ENCODE peak calls at places on chromosomes 3 and 15, in ten cellular contexts. W, X, N, O, I, Z, L, Y, S and B are unnamed samples.

GRCh38 chr3:171157286-171157685 is 130.8 kb upstream of the SLC2A2 start:
- DNase-seq in N (no peak), W (no peak), L (no peak), I (peak), Y (no peak), X (no peak), S (peak), Z (peak), O (peak), B (no peak)

GRCh38 chr3:144590854-144591253 is 619.2 kb downstream of the DIPK2A start:
- DNase-seq in I (no peak), L (peak), N (no peak), Z (no peak), S (no peak), Y (peak), X (peak), W (no peak), O (no peak), B (no peak)

GRCh38 chr3:156691920-156692319 is 17.5 kb downstream of the TIPARP start:
- DNase-seq in W (no peak), I (no peak), Y (peak), L (peak), S (no peak), N (no peak), Z (no peak), X (no peak), O (no peak), B (no peak)

GRCh38 chr3:175266993-175267960 is 408.1 kb downstream of the NAALADL2 start:
- DNase-seq in S (no peak), W (no peak), Z (no peak), I (no peak), L (peak), Y (peak), N (no peak), X (no peak), O (no peak), B (no peak)

GRCh38 chr15:73983773-73984172 is 8.3 kb downstream of the STOML1 start:
- DNase-seq in Y (no peak), W (no peak), X (no peak), O (no peak), S (no peak), I (no peak), N (no peak), L (no peak), Z (no peak), B (no peak)

GRCh38 chr15:70469651-70470555 is 293.5 kb downstream of the UACA start:
- DNase-seq in O (no peak), Y (no peak), N (no peak), W (no peak), Z (no peak), L (no peak), I (no peak), X (no peak), S (peak), B (no peak)

GRCh38 chr15:35127717-35128116 is 42.6 kb upstream of the NANOGP8 start:
- DNase-seq in N (no peak), W (no peak), L (no peak), I (no peak), Y (no peak), O (no peak), S (no peak), X (no peak), Z (no peak), B (no peak)

GRCh38 chr3:187750041-187750512 is 4.8 kb upstream of the BCL6 start:
- DNase-seq in X (no peak), O (no peak), I (peak), L (no peak), W (no peak), S (peak), Z (no peak), N (peak), Y (peak), B (no peak)

GRCh38 chr3:127206611-127207516 is 13.9 kb downstream of the PRR23E start:
- DNase-seq in W (no peak), I (no peak), O (no peak), N (no peak), L (no peak), X (no peak), S (no peak), Z (no peak), Y (no peak), B (no peak)

GRCh38 chr15:49247556-49248102 is 77.6 kb downstream of the GALK2 start:
- DNase-seq in O (no peak), N (no peak), I (no peak), S (no peak), L (peak), W (no peak), X (no peak), Y (no peak), Z (no peak), B (no peak)

GRCh38 chr15:50064674-50065073 is 54.4 kb downstream of the ATP8B4 start:
- DNase-seq in Y (no peak), L (no peak), W (no peak), Z (no peak), N (no peak), X (no peak), O (no peak), S (no peak), I (no peak), B (no peak)

GRCh38 chr15:71302861-71303410 is 187.7 kb downstream of the THSD4 start:
- DNase-seq in N (no peak), O (no peak), W (no peak), L (peak), Y (peak), I (no peak), X (no peak), Z (no peak), S (no peak), B (no peak)

GRCh38 chr3:129315386-129315991 is 36.8 kb downstream of the HMCES start:
- DNase-seq in N (no peak), L (peak), S (peak), Y (peak), O (peak), W (no peak), I (peak), Z (peak), X (no peak), B (peak)

GRCh38 chr3:53571264-53571663 is 76.9 kb downstream of the CACNA1D start:
- DNase-seq in Z (no peak), X (no peak), I (no peak), L (no peak), S (no peak), Y (no peak), W (no peak), N (no peak), O (no peak), B (no peak)

GRCh38 chr3:186869253-186870235 is 27.0 kb downstream of the ADIPOQ start:
- DNase-seq in S (no peak), N (no peak), I (no peak), Z (no peak), X (no peak), W (no peak), Y (no peak), L (no peak), O (no peak), B (no peak)

GRCh38 chr15:38103564-38103963 is 149.1 kb upstream of the SPRED1 start:
- DNase-seq in S (no peak), O (no peak), I (no peak), N (no peak), Y (no peak), W (no peak), Z (no peak), L (no peak), X (no peak), B (no peak)

GRCh38 chr3:50204804-50205718 is at the start of gene SLC38A3:
- DNase-seq in X (no peak), Y (no peak), Z (peak), L (no peak), W (no peak), O (peak), S (no peak), I (no peak), N (peak), B (no peak)

GRCh38 chr3:18424213-18424861 is 802 bp downstream of the SATB1 start:
- DNase-seq in O (peak), X (no peak), W (no peak), I (peak), L (no peak), N (no peak), Y (no peak), Z (peak), S (no peak), B (no peak)

GRCh38 chr15:72599855-72600464 is 54.5 kb upstream of the GOLGA6B start:
- DNase-seq in O (peak), N (peak), X (peak), W (peak), Z (peak), S (no peak), Y (peak), I (no peak), L (peak), B (peak)

GRCh38 chr15:84791763-84792162 is 25.4 kb upstream of the ALPK3 start:
- DNase-seq in W (no peak), O (no peak), Y (no peak), L (peak), S (no peak), N (no peak), I (no peak), Z (no peak), X (no peak), B (no peak)

GRCh38 chr3:179720196-179720595 is 67.4 kb downstream of the USP13 start:
- DNase-seq in N (no peak), I (no peak), O (no peak), X (no peak), W (no peak), Z (no peak), S (no peak), L (no peak), Y (no peak), B (no peak)

GRCh38 chr3:128369881-128370642 is 96.6 kb downstream of the DNAJB8 start:
- DNase-seq in Y (no peak), Z (no peak), O (no peak), L (no peak), I (no peak), N (no peak), X (no peak), S (no peak), W (no peak), B (peak)

GRCh38 chr3:167653750-167654149 is at the start of gene WDR49:
- DNase-seq in X (no peak), W (peak), S (peak), L (no peak), N (no peak), O (peak), Z (no peak), I (no peak), Y (peak), B (no peak)

GRCh38 chr3:116423365-116423764 is 21.9 kb downstream of the LSAMP start:
- DNase-seq in S (no peak), O (peak), Y (peak), W (no peak), I (no peak), N (no peak), X (no peak), L (no peak), Z (no peak), B (no peak)

GRCh38 chr3:72490688-72491430 is 357.4 kb downstream of the SHQ1 start:
- DNase-seq in W (no peak), Z (no peak), X (no peak), O (no peak), S (peak), N (no peak), L (no peak), I (no peak), Y (no peak), B (no peak)

GRCh38 chr3:136186330-136186729 is 9.8 kb downstream of the MSL2 start:
- DNase-seq in O (no peak), L (no peak), I (no peak), Z (no peak), W (no peak), S (no peak), N (no peak), X (no peak), Y (no peak), B (no peak)

GRCh38 chr3:100720423-100720822 is 11.1 kb downstream of the TFG start:
- DNase-seq in O (no peak), I (no peak), N (no peak), W (no peak), L (no peak), Z (no peak), Y (no peak), X (no peak), S (peak), B (no peak)

GRCh38 chr3:72844436-72844999 is 3.7 kb downstream of the SHQ1 start:
- DNase-seq in Y (peak), N (no peak), I (no peak), O (no peak), X (no peak), W (no peak), Z (no peak), S (no peak), L (peak), B (no peak)

GRCh38 chr15:40106203-40107161 is 2.2 kb downstream of the BMF start:
- DNase-seq in N (peak), Z (no peak), I (no peak), S (peak), W (peak), X (no peak), O (no peak), Y (peak), L (no peak), B (peak)